ENCODE peak calls at places on chromosomes 7 and 10, in six cellular contexts. P, H, Y, V, C and I are unnamed samples.

GRCh38 chr7:55526770-55527169 is 45.5 kb downstream of the VOPP1 start:
- DNase-seq in V (no peak), P (no peak), C (no peak), Y (no peak), H (no peak), I (no peak)

GRCh38 chr7:81594767-81595166 is 175.1 kb downstream of the HGF start:
- DNase-seq in Y (peak), P (no peak), V (peak), C (peak), H (no peak), I (no peak)

GRCh38 chr10:30422981-30423654 is 10.9 kb upstream of the MAP3K8 start:
- DNase-seq in H (peak), C (peak), V (peak), P (peak), Y (peak), I (peak)

GRCh38 chr7:46633816-46634215 is 712.7 kb upstream of the IGFBP3 start:
- DNase-seq in P (no peak), H (no peak), C (no peak), V (no peak), Y (peak), I (peak)

GRCh38 chr7:29563590-29564454 is at the start of gene PRR15:
- DNase-seq in C (peak), P (peak), H (peak), V (peak), Y (peak), I (peak)

GRCh38 chr10:30500534-30500933 is 66.5 kb downstream of the MAP3K8 start:
- DNase-seq in P (no peak), V (no peak), Y (no peak), H (no peak), C (no peak), I (no peak)

GRCh38 chr7:151133986-151134742 is 33.3 kb downstream of the GBX1 start:
- DNase-seq in H (peak), C (no peak), Y (no peak), P (no peak), V (no peak), I (no peak)

GRCh38 chr10:95289921-95290421 is 832 bp downstream of the PDLIM1 start:
- DNase-seq in V (no peak), C (no peak), P (no peak), H (no peak), Y (no peak), I (no peak)

GRCh38 chr7:94396044-94396443 is 1.3 kb downstream of the COL1A2 start:
- DNase-seq in Y (peak), C (peak), H (no peak), P (no peak), V (peak), I (no peak)

GRCh38 chr7:78179211-78179610 is 380.6 kb downstream of the PHTF2 start:
- DNase-seq in Y (no peak), H (no peak), C (no peak), P (no peak), V (no peak), I (no peak)

GRCh38 chr7:28328161-28328560 is 84.2 kb upstream of the CREB5 start:
- DNase-seq in V (no peak), C (no peak), Y (no peak), P (no peak), H (no peak), I (peak)

GRCh38 chr10:79468015-79468560 is 22.7 kb upstream of the ZCCHC24 start:
- DNase-seq in C (no peak), P (no peak), H (no peak), Y (no peak), V (no peak), I (no peak)

GRCh38 chr7:114422478-114423217 is 8.0 kb downstream of the FOXP2 start:
- DNase-seq in Y (no peak), V (no peak), C (no peak), P (peak), H (no peak), I (peak)

GRCh38 chr10:123069271-123069670 is 60.5 kb downstream of the ACADSB start:
- DNase-seq in P (no peak), C (no peak), H (no peak), V (no peak), Y (no peak), I (no peak)

GRCh38 chr10:17737021-17737965 is 14.7 kb upstream of the TMEM236 start:
- DNase-seq in P (no peak), Y (peak), V (peak), H (peak), C (peak), I (peak)

GRCh38 chr10:133206311-133207040 is 23.5 kb upstream of the UTF1 start:
- DNase-seq in H (no peak), C (no peak), V (no peak), P (no peak), Y (no peak), I (no peak)

GRCh38 chr10:127576751-127577161 is 27.6 kb downstream of the NPS start:
- DNase-seq in P (no peak), V (peak), C (no peak), Y (no peak), H (no peak), I (no peak)

GRCh38 chr7:151038951-151039849 is 9.1 kb upstream of the ASIC3 start:
- DNase-seq in H (peak), P (peak), Y (peak), V (peak), C (peak), I (peak)

GRCh38 chr7:81112731-81113130 is 193.9 kb upstream of the SEMA3C start:
- DNase-seq in C (no peak), V (no peak), P (no peak), Y (no peak), H (no peak), I (no peak)

GRCh38 chr7:95980073-95980655 is 207.8 kb downstream of the DYNC1I1 start:
- DNase-seq in C (no peak), H (no peak), P (no peak), V (no peak), Y (no peak), I (no peak)

GRCh38 chr10:73968101-73968515 is 29.8 kb upstream of the VCL start:
- DNase-seq in C (peak), V (peak), H (no peak), Y (peak), P (no peak), I (no peak)

GRCh38 chr10:127033569-127034175 is 128.4 kb downstream of the DOCK1 start:
- DNase-seq in V (no peak), Y (no peak), P (no peak), H (no peak), C (no peak), I (peak)

GRCh38 chr10:79929409-79929904 is 19.4 kb downstream of the SFTPD start:
- DNase-seq in C (peak), P (peak), H (peak), V (peak), Y (peak), I (peak)

GRCh38 chr10:17228081-17229015 is at the start of gene VIM:
- DNase-seq in C (peak), H (peak), Y (peak), V (peak), P (peak), I (peak)

GRCh38 chr10:131997366-131998049 is 15.8 kb upstream of the BNIP3 start:
- DNase-seq in V (peak), H (peak), C (peak), Y (peak), P (peak), I (peak)

GRCh38 chr7:82397846-82398245 is 45.7 kb downstream of the CACNA2D1 start:
- DNase-seq in P (no peak), Y (no peak), C (no peak), V (no peak), H (no peak), I (no peak)

DNA sequence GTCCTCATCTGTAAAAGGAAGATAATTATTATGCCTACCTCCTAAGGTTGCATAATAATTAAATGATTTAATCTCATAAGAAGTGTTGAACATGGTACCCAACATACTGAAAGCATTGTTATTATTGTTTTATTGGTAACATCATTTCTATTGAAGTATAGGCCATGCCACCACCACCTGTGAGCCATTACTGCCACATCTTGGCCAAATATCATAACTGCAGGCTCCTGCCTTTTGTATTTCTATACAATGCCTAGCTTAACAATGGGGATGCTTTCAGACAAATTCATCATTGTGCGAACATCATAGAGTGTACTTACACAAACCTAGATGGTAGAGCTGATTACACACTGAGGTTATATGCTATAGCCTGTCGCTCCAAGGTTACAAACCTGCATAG is 61.1 kb upstream of the NPSR1 start:
- DNase-seq in Y (peak), V (peak), P (no peak), C (no peak), H (no peak), I (peak)
- TF ChIP-seq CTCF in Y (peak), V (peak), P (peak), C (peak), H (peak), I (peak)

GRCh38 chr7:98281757-98282652 is 519 bp downstream of the BRI3 start:
- DNase-seq in H (peak), V (no peak), C (no peak), P (peak), Y (no peak), I (no peak)

GRCh38 chr7:98278936-98279335 is 2.5 kb upstream of the BRI3 start:
- DNase-seq in P (no peak), H (no peak), Y (no peak), V (no peak), C (no peak), I (no peak)

GRCh38 chr7:98282727-98283126 is 1.2 kb downstream of the BRI3 start:
- DNase-seq in P (no peak), H (no peak), C (peak), V (no peak), Y (no peak), I (no peak)

GRCh38 chr7:98280296-98280695 is 1.2 kb upstream of the BRI3 start:
- DNase-seq in C (no peak), P (no peak), V (no peak), H (no peak), Y (no peak), I (no peak)

DNA sequence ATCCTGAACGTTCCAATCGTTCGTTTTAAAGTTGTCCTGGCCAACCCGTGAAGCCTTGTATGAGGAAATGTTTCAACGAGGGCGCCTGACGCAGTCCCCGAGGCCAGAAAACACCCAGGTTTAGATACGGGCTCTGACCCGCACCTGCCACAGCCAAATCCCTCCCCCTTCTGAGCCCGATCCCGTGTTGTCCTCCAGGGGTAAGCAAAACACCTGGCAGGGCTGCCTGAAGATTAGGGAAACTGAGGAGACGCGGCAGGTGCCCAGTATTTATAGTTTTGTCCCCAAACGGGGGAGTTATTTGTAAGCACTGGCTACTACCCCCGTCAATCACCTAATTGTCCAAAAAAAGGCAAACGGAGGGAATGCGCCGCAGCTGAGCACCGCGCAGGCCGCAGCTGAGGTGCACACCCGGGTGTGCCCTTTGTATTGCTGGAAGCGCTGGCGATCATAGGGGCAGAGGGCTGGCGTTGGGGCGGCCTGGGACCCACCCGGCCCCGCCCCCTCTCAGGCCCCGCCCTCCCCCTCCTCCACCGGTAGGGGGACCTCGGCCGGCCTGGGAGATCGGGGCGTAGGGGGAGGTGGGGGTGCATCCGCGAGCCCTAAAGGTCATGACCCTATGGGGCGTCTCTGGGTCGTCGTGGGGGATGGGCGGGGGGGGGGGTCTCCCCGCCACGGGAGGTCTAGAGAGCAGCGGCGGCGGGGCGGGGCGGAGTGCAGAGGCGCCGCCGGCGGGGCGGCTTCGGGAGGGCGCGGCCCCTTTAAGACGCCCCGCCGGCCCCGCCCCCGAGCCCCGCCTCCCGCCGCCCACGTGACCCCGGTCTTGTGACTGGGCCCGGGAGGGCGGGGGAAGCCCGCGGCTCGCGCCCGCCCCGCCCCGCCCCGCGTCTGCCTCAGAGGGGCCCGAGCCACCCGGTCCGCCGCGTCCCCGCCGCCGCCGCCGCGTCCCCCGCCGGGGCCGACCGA is at the start of gene BRI3:
- DNase-seq in H (peak), P (peak), C (peak), V (peak), Y (peak), I (peak)
- TF ChIP-seq CTCF in H (peak), P (no peak), C (no peak), V (no peak), Y (no peak), I (no peak)

GRCh38 chr10:42428534-42428933 is 209.8 kb downstream of the ZNF33B start:
- DNase-seq in C (no peak), P (no peak), H (no peak), V (peak), Y (peak), I (peak)
- TF ChIP-seq CTCF in C (no peak), P (peak), H (peak), V (peak), Y (peak), I (peak)

GRCh38 chr7:144009361-144009760 is 9.2 kb downstream of the OR6B1 start:
- DNase-seq in P (no peak), Y (no peak), C (no peak), H (no peak), V (no peak), I (no peak)

GRCh38 chr7:144006029-144006428 is 5.9 kb downstream of the OR6B1 start:
- DNase-seq in V (no peak), Y (no peak), C (no peak), H (no peak), P (no peak), I (no peak)

GRCh38 chr7:144011458-144012230 is 11.5 kb downstream of the OR6B1 start:
- DNase-seq in C (no peak), H (no peak), V (peak), Y (peak), P (no peak), I (no peak)
- TF ChIP-seq CTCF in C (no peak), H (no peak), V (no peak), Y (peak), P (no peak), I (no peak)

DNA sequence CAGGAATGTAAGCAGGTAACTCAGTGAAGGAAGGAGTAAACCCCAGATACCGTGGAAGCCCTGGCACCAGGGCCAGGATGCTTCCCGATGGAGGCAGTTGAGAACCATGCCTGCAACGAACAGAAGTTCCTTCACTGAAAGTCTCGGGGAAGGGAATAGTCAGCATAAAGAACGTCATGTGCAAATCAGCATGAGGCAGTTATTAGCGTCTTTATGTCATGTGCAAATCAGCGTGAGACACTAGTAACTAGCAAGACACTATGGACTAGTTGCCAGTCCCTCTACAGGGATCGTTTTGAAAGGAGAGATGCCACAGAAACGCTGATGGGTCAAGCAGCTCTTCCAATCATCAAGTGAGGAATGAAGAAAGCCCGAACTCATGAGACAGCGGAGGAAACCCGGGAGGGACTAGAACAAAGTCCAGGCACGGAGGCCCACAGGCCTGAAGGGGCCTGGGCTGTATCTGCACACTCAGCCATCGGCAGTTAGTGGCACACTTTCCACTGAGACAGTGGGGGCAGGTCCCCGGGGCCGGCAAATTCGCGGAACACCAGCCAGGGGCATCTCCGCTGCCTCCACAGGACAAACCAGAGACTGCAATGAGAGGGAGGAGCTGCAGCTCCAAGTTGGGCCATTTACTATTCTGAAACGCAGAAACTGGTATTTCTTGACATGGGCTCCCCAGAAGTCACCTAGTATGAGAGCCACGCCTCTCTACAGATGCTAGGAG is 109.6 kb downstream of the SFMBT2 start:
- DNase-seq in V (peak), H (no peak), P (no peak), Y (peak), C (no peak), I (no peak)
- TF ChIP-seq CTCF in V (no peak), H (no peak), P (no peak), Y (peak), C (peak), I (no peak)

GRCh38 chr7:104093127-104093526 is 103.7 kb upstream of the RELN start:
- DNase-seq in C (no peak), V (no peak), P (no peak), H (no peak), Y (no peak), I (no peak)

GRCh38 chr7:104098890-104099289 is 108.9 kb downstream of the ORC5 start:
- DNase-seq in V (no peak), Y (no peak), C (no peak), H (no peak), P (no peak), I (no peak)

DNA sequence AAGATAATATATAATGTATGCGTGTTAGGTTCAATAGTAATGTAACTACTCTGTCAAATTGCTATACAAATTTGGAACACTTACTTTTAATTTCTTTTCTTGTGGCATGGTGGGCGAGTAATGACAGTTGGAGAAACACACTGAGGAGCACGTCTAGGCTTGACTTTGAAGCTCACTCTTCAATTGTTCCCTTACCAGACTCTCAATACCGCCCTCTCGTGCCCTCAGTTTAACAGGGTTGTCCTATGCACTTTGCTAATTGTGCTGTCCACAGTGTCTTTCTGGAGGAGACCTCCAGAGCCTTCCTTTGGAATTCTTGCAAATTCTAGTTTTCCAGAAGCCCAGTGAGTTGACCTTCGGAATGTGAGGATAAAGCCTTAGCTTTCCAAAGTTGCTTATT is 107.2 kb upstream of the RELN start:
- DNase-seq in C (no peak), H (no peak), Y (peak), V (no peak), P (no peak), I (peak)
- TF ChIP-seq CTCF in C (peak), H (no peak), Y (peak), V (peak), P (no peak), I (peak)

GRCh38 chr10:35584946-35585345 is 20.2 kb upstream of the GJD4 start:
- DNase-seq in V (no peak), C (no peak), P (no peak), Y (no peak), H (no peak), I (no peak)
- TF ChIP-seq CTCF in V (no peak), C (no peak), P (no peak), Y (no peak), H (no peak), I (no peak)

DNA sequence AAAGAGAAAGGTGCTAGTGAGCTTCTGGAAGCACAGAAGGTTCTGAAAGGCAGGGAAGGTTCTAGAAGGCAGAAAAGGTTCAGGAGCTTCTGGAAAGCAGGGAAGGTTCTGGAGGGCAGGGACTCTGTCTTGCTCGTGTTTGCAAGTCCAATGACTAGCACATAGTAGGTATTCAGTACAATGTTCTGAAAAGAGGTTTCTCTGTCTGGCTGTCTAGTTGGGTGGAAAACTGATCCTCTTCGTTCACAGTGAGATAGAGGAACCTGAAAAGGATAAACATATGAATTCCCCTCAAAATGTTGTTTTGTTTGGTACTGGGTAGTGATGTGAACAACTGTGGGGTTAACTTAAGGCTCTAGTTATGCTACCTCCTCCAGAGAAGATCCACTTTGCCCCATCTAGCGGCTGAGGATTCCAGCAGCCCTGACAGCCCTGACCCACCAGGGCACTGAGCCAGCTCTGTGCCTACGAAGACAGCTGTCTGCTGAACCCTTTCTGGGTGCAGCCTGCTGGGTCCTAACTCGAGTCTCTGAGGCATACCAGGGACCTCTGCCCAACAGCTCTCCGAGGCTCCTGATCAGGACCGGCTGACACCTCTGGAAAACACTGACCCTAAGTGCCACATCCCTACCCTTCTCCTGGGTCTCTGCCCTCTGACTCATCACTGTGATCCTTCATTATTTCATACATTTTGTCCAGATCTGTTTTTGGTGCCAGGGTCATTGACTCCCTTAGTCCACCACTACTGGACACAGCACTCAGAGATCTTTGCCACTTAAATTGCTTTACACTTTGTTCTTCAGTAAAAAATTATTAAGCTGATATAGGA is 15.4 kb downstream of the PTPRN2 start:
- DNase-seq in P (no peak), V (peak), C (no peak), H (no peak), Y (no peak), I (peak)
- TF ChIP-seq CTCF in P (no peak), V (no peak), C (no peak), H (no peak), Y (no peak), I (no peak)